ENCODE peak calls at places on chromosomes 6 and 20, in five cellular contexts. One of them, this sample, is unnamed.

GRCh38 chr20:52251827-52252226 is 60.2 kb upstream of the ZFP64 start:
- DNase-seq in psoas muscle: no peak
- DNase-seq in dorsolateral prefrontal cortex: no peak
- DNase-seq in tibial artery: no peak
- DNase-seq in brain microvascular endothelial cell: no peak
- DNase-seq in this sample: no peak

GRCh38 chr6:49553353-49553752 is 2.9 kb downstream of the C6orf141 start:
- DNase-seq in psoas muscle: no peak
- DNase-seq in dorsolateral prefrontal cortex: no peak
- DNase-seq in tibial artery: no peak
- DNase-seq in brain microvascular endothelial cell: no peak
- DNase-seq in this sample: no peak

GRCh38 chr6:126548301-126548700 is 208.4 kb downstream of the CENPW start:
- DNase-seq in psoas muscle: no peak
- DNase-seq in dorsolateral prefrontal cortex: no peak
- DNase-seq in tibial artery: no peak
- DNase-seq in brain microvascular endothelial cell: no peak
- DNase-seq in this sample: no peak

GRCh38 chr6:100999034-100999597 is 118.0 kb upstream of the ASCC3 start:
- DNase-seq in psoas muscle: no peak
- DNase-seq in dorsolateral prefrontal cortex: no peak
- DNase-seq in tibial artery: no peak
- DNase-seq in brain microvascular endothelial cell: no peak
- DNase-seq in this sample: no peak

GRCh38 chr6:25202505-25202904 is 76.7 kb upstream of the CARMIL1 start:
- DNase-seq in psoas muscle: no peak
- DNase-seq in dorsolateral prefrontal cortex: no peak
- DNase-seq in tibial artery: no peak
- DNase-seq in brain microvascular endothelial cell: peak; percentile 38
- DNase-seq in this sample: no peak

GRCh38 chr6:34189806-34190503 is 44.1 kb upstream of the GRM4 start:
- DNase-seq in psoas muscle: no peak
- DNase-seq in dorsolateral prefrontal cortex: peak; percentile 54
- DNase-seq in tibial artery: no peak
- DNase-seq in brain microvascular endothelial cell: no peak
- DNase-seq in this sample: no peak

GRCh38 chr20:21102691-21103311 is 3.4 kb downstream of the LINC00237 start:
- DNase-seq in psoas muscle: peak; percentile 33
- DNase-seq in dorsolateral prefrontal cortex: peak; percentile 55
- DNase-seq in tibial artery: peak; percentile 68
- DNase-seq in brain microvascular endothelial cell: no peak
- DNase-seq in this sample: no peak

GRCh38 chr6:126094411-126094810 is 108.1 kb downstream of the TRMT11 start:
- DNase-seq in psoas muscle: no peak
- DNase-seq in dorsolateral prefrontal cortex: no peak
- DNase-seq in tibial artery: no peak
- DNase-seq in brain microvascular endothelial cell: no peak
- DNase-seq in this sample: no peak

GRCh38 chr6:148295261-148295887 is 47.3 kb upstream of the SASH1 start:
- DNase-seq in psoas muscle: no peak
- DNase-seq in dorsolateral prefrontal cortex: no peak
- DNase-seq in tibial artery: no peak
- DNase-seq in brain microvascular endothelial cell: no peak
- DNase-seq in this sample: no peak

GRCh38 chr6:1614767-1615650 is 5.3 kb downstream of the FOXC1 start:
- DNase-seq in psoas muscle: no peak
- DNase-seq in dorsolateral prefrontal cortex: no peak
- DNase-seq in tibial artery: peak; percentile 71
- DNase-seq in brain microvascular endothelial cell: no peak
- DNase-seq in this sample: no peak

GRCh38 chr6:18467741-18468140 is 80.6 kb downstream of the RNF144B start:
- DNase-seq in psoas muscle: no peak
- DNase-seq in dorsolateral prefrontal cortex: no peak
- DNase-seq in tibial artery: no peak
- DNase-seq in brain microvascular endothelial cell: no peak
- DNase-seq in this sample: no peak

GRCh38 chr20:15814903-15815302 is 758.3 kb downstream of the KIF16B start:
- DNase-seq in psoas muscle: no peak
- DNase-seq in dorsolateral prefrontal cortex: no peak
- DNase-seq in tibial artery: no peak
- DNase-seq in brain microvascular endothelial cell: peak; percentile 31
- DNase-seq in this sample: no peak

GRCh38 chr20:62428396-62429160 is 1.2 kb upstream of the RBBP8NL start:
- DNase-seq in psoas muscle: no peak
- DNase-seq in dorsolateral prefrontal cortex: no peak
- DNase-seq in tibial artery: no peak
- DNase-seq in brain microvascular endothelial cell: no peak
- DNase-seq in this sample: no peak

GRCh38 chr6:113352029-113352801 is 504.9 kb upstream of the MARCKS start:
- DNase-seq in psoas muscle: no peak
- DNase-seq in dorsolateral prefrontal cortex: no peak
- DNase-seq in tibial artery: no peak
- DNase-seq in brain microvascular endothelial cell: peak; percentile 78
- DNase-seq in this sample: no peak
- H3K4me3 ChIP-seq in psoas muscle: no peak overlapping the region
- H3K4me3 ChIP-seq in dorsolateral prefrontal cortex: no peak overlapping the region
- H3K4me3 ChIP-seq in tibial artery: no peak overlapping the region
- H3K4me3 ChIP-seq in brain microvascular endothelial cell: no peak overlapping the region
- H3K4me3 ChIP-seq in this sample: no peak overlapping the region

DNA sequence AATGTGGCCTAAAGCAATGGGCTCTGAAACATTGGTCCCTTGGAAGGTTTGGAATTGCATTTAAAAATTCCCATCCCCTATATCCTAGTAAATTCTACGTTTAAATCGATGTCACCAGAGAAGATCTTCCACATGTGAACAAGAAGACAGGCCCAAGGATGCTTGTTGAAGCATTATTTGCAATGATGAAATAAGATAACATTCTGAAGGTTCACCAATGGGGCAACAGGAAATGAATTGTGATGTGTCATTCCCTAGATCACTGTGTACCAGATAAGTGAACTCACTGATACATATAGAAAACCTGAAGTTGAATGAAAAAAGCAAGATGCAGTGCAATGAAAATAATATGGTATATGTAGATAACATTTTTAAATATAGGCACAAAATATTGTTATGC is 464.3 kb upstream of the BTBD3 start:
- DNase-seq in psoas muscle: no peak
- DNase-seq in dorsolateral prefrontal cortex: no peak
- DNase-seq in tibial artery: no peak
- DNase-seq in brain microvascular endothelial cell: peak; percentile 89
- DNase-seq in this sample: no peak
- H3K27ac ChIP-seq in psoas muscle: no peak overlapping the region
- H3K27ac ChIP-seq in dorsolateral prefrontal cortex: no peak overlapping the region
- H3K27ac ChIP-seq in tibial artery: no peak overlapping the region
- H3K27ac ChIP-seq in brain microvascular endothelial cell: peak overlapping the region; percentile 93
- H3K27ac ChIP-seq in this sample: no peak overlapping the region

DNA sequence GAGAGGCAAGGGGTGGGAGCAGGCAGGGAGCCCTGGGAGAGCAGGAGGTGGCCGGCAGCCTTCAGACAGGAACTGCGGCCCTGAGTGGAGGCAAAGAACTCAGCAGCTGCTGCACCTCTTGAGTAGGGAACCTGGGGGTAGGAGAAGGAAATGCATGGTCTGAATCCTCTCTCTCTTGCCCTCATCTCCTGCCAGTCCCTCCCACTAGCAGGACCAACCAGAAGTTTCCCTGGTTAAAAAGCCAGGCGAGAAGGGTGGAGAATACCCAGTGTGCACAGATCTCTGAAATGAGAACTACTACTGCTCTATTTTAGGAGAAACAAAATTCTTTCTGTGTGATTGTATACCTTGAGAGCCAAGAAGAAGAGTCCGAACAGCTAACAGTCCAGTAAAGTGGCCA is 25.4 kb downstream of the WRNIP1 start:
- DNase-seq in psoas muscle: no peak
- DNase-seq in dorsolateral prefrontal cortex: no peak
- DNase-seq in tibial artery: no peak
- DNase-seq in brain microvascular endothelial cell: peak; percentile 71
- DNase-seq in this sample: no peak
- H3K4me3 ChIP-seq in psoas muscle: peak overlapping the region; percentile 55
- H3K4me3 ChIP-seq in dorsolateral prefrontal cortex: no peak overlapping the region
- H3K4me3 ChIP-seq in tibial artery: peak overlapping the region; percentile 33
- H3K4me3 ChIP-seq in brain microvascular endothelial cell: no peak overlapping the region
- H3K4me3 ChIP-seq in this sample: no peak overlapping the region

GRCh38 chr6:11221623-11222384 is 10.7 kb downstream of the NEDD9 start:
- DNase-seq in psoas muscle: no peak
- DNase-seq in dorsolateral prefrontal cortex: no peak
- DNase-seq in tibial artery: no peak
- DNase-seq in brain microvascular endothelial cell: no peak
- DNase-seq in this sample: no peak
- H3K27ac ChIP-seq in psoas muscle: peak overlapping the region; percentile 65
- H3K27ac ChIP-seq in dorsolateral prefrontal cortex: no peak overlapping the region
- H3K27ac ChIP-seq in tibial artery: no peak overlapping the region
- H3K27ac ChIP-seq in brain microvascular endothelial cell: no peak overlapping the region
- H3K27ac ChIP-seq in this sample: peak overlapping the region; percentile 78

GRCh38 chr6:155142902-155143609 is 120.8 kb upstream of the CLDN20 start:
- DNase-seq in psoas muscle: no peak
- DNase-seq in dorsolateral prefrontal cortex: no peak
- DNase-seq in tibial artery: no peak
- DNase-seq in brain microvascular endothelial cell: no peak
- DNase-seq in this sample: no peak
- H3K4me3 ChIP-seq in psoas muscle: peak overlapping the region; percentile 33
- H3K4me3 ChIP-seq in dorsolateral prefrontal cortex: no peak overlapping the region
- H3K4me3 ChIP-seq in tibial artery: peak overlapping the region; percentile 35
- H3K4me3 ChIP-seq in brain microvascular endothelial cell: no peak overlapping the region
- H3K4me3 ChIP-seq in this sample: peak overlapping the region; percentile 4

DNA sequence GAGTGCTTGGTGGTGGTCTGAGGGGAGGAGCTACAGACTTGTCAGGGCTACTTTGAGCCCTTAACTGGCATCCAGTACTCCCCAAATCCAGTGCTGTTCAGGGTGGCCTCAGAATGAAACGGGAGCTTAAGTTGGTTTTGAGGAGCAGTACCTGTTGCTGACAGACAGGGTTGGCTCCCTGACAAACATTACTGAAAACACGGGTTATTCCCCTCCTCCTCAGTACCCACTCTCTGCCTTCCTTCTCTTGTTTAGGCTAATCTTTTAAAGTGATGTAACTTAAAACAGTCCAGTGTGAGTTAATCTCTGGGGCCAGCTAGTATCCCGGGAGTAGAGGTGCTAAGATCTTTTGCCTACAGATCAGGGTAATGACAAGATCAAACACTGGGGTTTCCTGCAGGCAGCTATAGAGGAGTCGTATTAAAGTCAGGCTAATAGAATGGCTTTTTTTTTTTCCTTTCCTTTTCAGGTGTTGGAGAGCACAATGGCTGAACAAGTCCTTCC is 3.7 kb downstream of the TNFAIP3 start:
- DNase-seq in psoas muscle: no peak
- DNase-seq in dorsolateral prefrontal cortex: no peak
- DNase-seq in tibial artery: no peak
- DNase-seq in brain microvascular endothelial cell: no peak
- DNase-seq in this sample: no peak
- H3K27ac ChIP-seq in psoas muscle: peak overlapping the region; percentile 39
- H3K27ac ChIP-seq in dorsolateral prefrontal cortex: no peak overlapping the region
- H3K27ac ChIP-seq in tibial artery: no peak overlapping the region
- H3K27ac ChIP-seq in brain microvascular endothelial cell: no peak overlapping the region
- H3K27ac ChIP-seq in this sample: peak overlapping the region; percentile 49

This sample was measured in breast epithelium.